ENCODE peak calls at places on chromosomes 1 and 21, in five cellular contexts. One of them, this sample, is unnamed.

GRCh38 chr1:167617100-167617949 is 12.7 kb upstream of the RCSD1 start:
- DNase-seq in ovary: no peak
- DNase-seq in A549: no peak
- DNase-seq in tibial nerve: no peak
- DNase-seq in sigmoid colon: peak; percentile 74
- DNase-seq in this sample: peak; percentile 69

GRCh38 chr1:59596432-59596831 is 218.3 kb upstream of the HOOK1 start:
- DNase-seq in ovary: no peak
- DNase-seq in A549: no peak
- DNase-seq in tibial nerve: no peak
- DNase-seq in sigmoid colon: no peak
- DNase-seq in this sample: no peak

GRCh38 chr1:227786673-227787512 is 28.6 kb upstream of the PRSS38 start:
- DNase-seq in ovary: peak; percentile 46
- DNase-seq in A549: no peak
- DNase-seq in tibial nerve: peak; percentile 12
- DNase-seq in sigmoid colon: no peak
- DNase-seq in this sample: peak; percentile 81

GRCh38 chr1:41226816-41227215 is 15.3 kb downstream of the SCMH1 start:
- DNase-seq in ovary: no peak
- DNase-seq in A549: no peak
- DNase-seq in tibial nerve: no peak
- DNase-seq in sigmoid colon: no peak
- DNase-seq in this sample: no peak

GRCh38 chr1:149849947-149850360 is 49.4 kb upstream of the BOLA1 start:
- DNase-seq in ovary: no peak
- DNase-seq in A549: no peak
- DNase-seq in tibial nerve: no peak
- DNase-seq in sigmoid colon: no peak
- DNase-seq in this sample: peak; percentile 20

GRCh38 chr1:230167419-230167852 is 100.4 kb downstream of the GALNT2 start:
- DNase-seq in ovary: peak; percentile 33
- DNase-seq in A549: peak; percentile 62
- DNase-seq in tibial nerve: no peak
- DNase-seq in sigmoid colon: peak; percentile 60
- DNase-seq in this sample: peak; percentile 68

GRCh38 chr1:111920221-111921024 is 69.0 kb downstream of the KCND3 start:
- DNase-seq in ovary: no peak
- DNase-seq in A549: no peak
- DNase-seq in tibial nerve: no peak
- DNase-seq in sigmoid colon: peak; percentile 63
- DNase-seq in this sample: peak; percentile 50

GRCh38 chr1:240417317-240417716 is 194.6 kb downstream of the GREM2 start:
- DNase-seq in ovary: no peak
- DNase-seq in A549: no peak
- DNase-seq in tibial nerve: no peak
- DNase-seq in sigmoid colon: no peak
- DNase-seq in this sample: no peak

GRCh38 chr1:94281361-94282142 is 44.2 kb upstream of the ARHGAP29 start:
- DNase-seq in ovary: no peak
- DNase-seq in A549: no peak
- DNase-seq in tibial nerve: no peak
- DNase-seq in sigmoid colon: no peak
- DNase-seq in this sample: no peak

DNA sequence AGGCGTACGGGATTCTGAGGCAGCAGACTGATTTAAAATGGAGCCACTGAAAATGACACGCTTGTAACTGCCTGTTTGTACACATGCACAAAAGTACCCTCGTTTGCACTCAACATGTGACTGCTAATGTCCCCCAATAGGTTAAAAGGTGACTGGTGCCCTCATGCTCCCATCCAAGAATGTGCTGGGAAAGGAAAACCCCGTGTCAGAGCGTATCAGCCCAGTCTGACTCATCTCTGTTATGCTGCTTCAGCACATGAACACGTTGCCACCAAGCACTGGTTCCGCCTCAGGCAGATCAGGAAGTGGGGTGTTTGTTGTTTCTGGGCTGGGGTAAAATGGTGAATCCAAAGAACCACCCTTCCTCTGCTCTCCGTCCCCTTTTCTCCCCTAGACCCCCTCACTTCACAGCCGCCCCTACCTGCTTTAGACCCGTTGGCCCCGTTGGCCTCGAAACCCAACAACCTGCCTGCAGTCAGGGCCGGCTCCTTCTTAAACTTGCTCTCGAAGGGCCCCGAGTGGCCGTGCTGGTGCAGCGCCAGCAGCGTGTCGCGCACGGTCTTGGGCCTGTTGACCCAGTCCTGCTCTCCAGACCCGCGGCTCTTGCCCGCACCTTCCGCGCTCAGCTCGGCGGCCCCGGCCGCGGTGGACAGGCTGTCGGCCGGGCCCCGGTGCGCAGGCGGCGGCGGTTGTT is 1.8 kb downstream of the IRF2BP2 start:
- DNase-seq in ovary: peak; percentile 72
- DNase-seq in A549: peak; percentile 83
- DNase-seq in tibial nerve: peak; percentile 60
- DNase-seq in sigmoid colon: peak; percentile 94
- DNase-seq in this sample: peak; percentile 91
- TF ChIP-seq EP300 in ovary: no peak
- TF ChIP-seq EP300 in A549: no peak
- TF ChIP-seq EP300 in tibial nerve: peak; percentile 98
- TF ChIP-seq EP300 in sigmoid colon: no peak
- TF ChIP-seq EP300 in this sample: peak; percentile 95

GRCh38 chr1:235642943-235643371 is 6.6 kb downstream of the GNG4 start:
- DNase-seq in ovary: no peak
- DNase-seq in A549: no peak
- DNase-seq in tibial nerve: no peak
- DNase-seq in sigmoid colon: no peak
- DNase-seq in this sample: peak; percentile 41
- H3K4me3 ChIP-seq in ovary: no peak overlapping the region
- H3K4me3 ChIP-seq in A549: no peak overlapping the region
- H3K4me3 ChIP-seq in tibial nerve: no peak overlapping the region
- H3K4me3 ChIP-seq in sigmoid colon: no peak overlapping the region
- H3K4me3 ChIP-seq in this sample: no peak overlapping the region

GRCh38 chr1:62232885-62233284 is 38.2 kb downstream of the L1TD1 start:
- DNase-seq in ovary: no peak
- DNase-seq in A549: no peak
- DNase-seq in tibial nerve: no peak
- DNase-seq in sigmoid colon: no peak
- DNase-seq in this sample: no peak
- H3K4me1 ChIP-seq in ovary: no peaks in the 10 kb centered on the region
- H3K4me1 ChIP-seq in A549: peaks cover 39% of the 10 kb centered on the region
- H3K4me1 ChIP-seq in tibial nerve: peaks cover 65% of the 10 kb centered on the region
- H3K4me1 ChIP-seq in sigmoid colon: no peaks in the 10 kb centered on the region
- H3K4me1 ChIP-seq in this sample: no peaks in the 10 kb centered on the region

GRCh38 chr1:156371553-156372264 is 2.7 kb downstream of the RHBG start:
- DNase-seq in ovary: peak; percentile 89
- DNase-seq in A549: no peak
- DNase-seq in tibial nerve: peak; percentile 37
- DNase-seq in sigmoid colon: no peak
- DNase-seq in this sample: peak; percentile 73
- TF ChIP-seq EP300 in ovary: no peak
- TF ChIP-seq EP300 in A549: no peak
- TF ChIP-seq EP300 in tibial nerve: no peak
- TF ChIP-seq EP300 in sigmoid colon: no peak
- TF ChIP-seq EP300 in this sample: no peak

DNA sequence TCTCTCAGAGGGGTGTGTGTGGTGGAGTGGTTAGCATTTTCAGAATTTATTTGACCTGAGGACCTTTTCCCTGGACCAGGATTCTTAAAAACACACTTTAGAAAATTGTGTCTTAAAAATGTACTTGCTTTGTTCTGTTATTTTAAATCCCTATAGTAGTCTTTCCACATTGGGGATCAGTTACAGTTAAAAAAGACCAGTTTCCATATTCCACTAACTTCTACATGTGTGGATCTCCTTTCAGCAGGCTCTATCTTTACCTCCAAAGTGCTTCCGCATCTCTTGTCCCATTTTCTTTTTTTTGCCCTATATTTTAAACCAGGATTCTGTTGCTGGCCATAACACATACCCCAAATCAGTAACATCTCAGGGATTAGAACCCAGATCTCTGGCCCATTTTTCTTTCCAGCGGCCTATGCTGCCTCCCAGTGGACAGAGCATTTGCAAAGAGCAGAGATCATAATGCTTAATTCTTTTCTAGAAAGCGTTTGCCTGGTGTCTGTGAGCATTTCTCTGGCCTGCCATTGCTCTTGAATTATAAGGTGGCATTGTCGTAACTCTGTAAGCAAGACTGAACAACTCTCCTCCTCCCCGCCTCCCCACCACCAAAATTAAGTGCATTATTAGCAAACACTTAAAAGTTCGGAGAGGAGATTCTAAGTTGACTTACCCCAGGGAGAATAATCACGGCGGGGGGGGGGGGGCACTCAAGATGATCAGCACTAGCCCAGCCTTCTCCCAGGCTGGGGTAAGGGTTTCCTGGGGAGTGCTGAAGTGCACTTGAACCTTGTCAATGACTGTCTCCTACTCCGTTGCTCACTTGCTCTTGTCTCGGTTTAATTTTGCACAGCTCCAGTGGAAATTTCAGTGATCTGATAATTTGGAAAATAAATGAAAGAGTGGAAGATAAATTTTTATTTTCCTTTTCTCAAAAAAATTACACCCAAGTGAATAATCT is 58.9 kb downstream of the PBX1 start:
- DNase-seq in ovary: no peak
- DNase-seq in A549: no peak
- DNase-seq in tibial nerve: no peak
- DNase-seq in sigmoid colon: no peak
- DNase-seq in this sample: no peak
- H3K4me3 ChIP-seq in ovary: no peak overlapping the region
- H3K4me3 ChIP-seq in A549: no peak overlapping the region
- H3K4me3 ChIP-seq in tibial nerve: no peak overlapping the region
- H3K4me3 ChIP-seq in sigmoid colon: no peak overlapping the region
- H3K4me3 ChIP-seq in this sample: no peak overlapping the region

GRCh38 chr1:214448536-214448935 is 102.9 kb downstream of the PTPN14 start:
- DNase-seq in ovary: no peak
- DNase-seq in A549: no peak
- DNase-seq in tibial nerve: no peak
- DNase-seq in sigmoid colon: no peak
- DNase-seq in this sample: no peak

GRCh38 chr1:214446772-214447556 is 104.4 kb downstream of the PTPN14 start:
- DNase-seq in ovary: no peak
- DNase-seq in A549: peak; percentile 91
- DNase-seq in tibial nerve: no peak
- DNase-seq in sigmoid colon: no peak
- DNase-seq in this sample: no peak

GRCh38 chr1:214449371-214449770 is 102.0 kb downstream of the PTPN14 start:
- DNase-seq in ovary: no peak
- DNase-seq in A549: no peak
- DNase-seq in tibial nerve: no peak
- DNase-seq in sigmoid colon: no peak
- DNase-seq in this sample: no peak

GRCh38 chr1:214445846-214446614 is 105.4 kb downstream of the PTPN14 start:
- DNase-seq in ovary: no peak
- DNase-seq in A549: no peak
- DNase-seq in tibial nerve: no peak
- DNase-seq in sigmoid colon: no peak
- DNase-seq in this sample: no peak

GRCh38 chr1:214447557-214447871 is 103.9 kb downstream of the PTPN14 start:
- DNase-seq in ovary: no peak
- DNase-seq in A549: no peak
- DNase-seq in tibial nerve: no peak
- DNase-seq in sigmoid colon: no peak
- DNase-seq in this sample: no peak
- H3K4me1 ChIP-seq in ovary: peaks cover 2% of the 10 kb centered on the region
- H3K4me1 ChIP-seq in A549: peaks cover 62% of the 10 kb centered on the region
- H3K4me1 ChIP-seq in tibial nerve: peaks cover 58% of the 10 kb centered on the region
- H3K4me1 ChIP-seq in sigmoid colon: peaks cover 35% of the 10 kb centered on the region
- H3K4me1 ChIP-seq in this sample: no peaks in the 10 kb centered on the region

GRCh38 chr1:183209533-183210158 is 23.6 kb downstream of the LAMC2 start:
- DNase-seq in ovary: no peak
- DNase-seq in A549: peak; percentile 69
- DNase-seq in tibial nerve: no peak
- DNase-seq in sigmoid colon: no peak
- DNase-seq in this sample: no peak

GRCh38 chr1:183203094-183203493 is 17.0 kb downstream of the LAMC2 start:
- DNase-seq in ovary: no peak
- DNase-seq in A549: no peak
- DNase-seq in tibial nerve: no peak
- DNase-seq in sigmoid colon: no peak
- DNase-seq in this sample: no peak

GRCh38 chr1:183206538-183207117 is 20.6 kb downstream of the LAMC2 start:
- DNase-seq in ovary: no peak
- DNase-seq in A549: no peak
- DNase-seq in tibial nerve: no peak
- DNase-seq in sigmoid colon: no peak
- DNase-seq in this sample: no peak

GRCh38 chr1:183200451-183200850 is 14.4 kb downstream of the LAMC2 start:
- DNase-seq in ovary: no peak
- DNase-seq in A549: no peak
- DNase-seq in tibial nerve: no peak
- DNase-seq in sigmoid colon: no peak
- DNase-seq in this sample: no peak

GRCh38 chr1:183205196-183205781 is 19.2 kb downstream of the LAMC2 start:
- DNase-seq in ovary: no peak
- DNase-seq in A549: no peak
- DNase-seq in tibial nerve: no peak
- DNase-seq in sigmoid colon: peak; percentile 78
- DNase-seq in this sample: no peak
- TF ChIP-seq EP300 in ovary: peak; percentile 34
- TF ChIP-seq EP300 in A549: no peak
- TF ChIP-seq EP300 in tibial nerve: peak; percentile 80
- TF ChIP-seq EP300 in sigmoid colon: peak; percentile 69
- TF ChIP-seq EP300 in this sample: peak; percentile 31

GRCh38 chr1:23927097-23927496 is 13.9 kb upstream of the CNR2 start:
- DNase-seq in ovary: no peak
- DNase-seq in A549: no peak
- DNase-seq in tibial nerve: no peak
- DNase-seq in sigmoid colon: no peak
- DNase-seq in this sample: no peak
- H3K4me3 ChIP-seq in ovary: no peak overlapping the region
- H3K4me3 ChIP-seq in A549: no peak overlapping the region
- H3K4me3 ChIP-seq in tibial nerve: no peak overlapping the region
- H3K4me3 ChIP-seq in sigmoid colon: no peak overlapping the region
- H3K4me3 ChIP-seq in this sample: no peak overlapping the region

DNA sequence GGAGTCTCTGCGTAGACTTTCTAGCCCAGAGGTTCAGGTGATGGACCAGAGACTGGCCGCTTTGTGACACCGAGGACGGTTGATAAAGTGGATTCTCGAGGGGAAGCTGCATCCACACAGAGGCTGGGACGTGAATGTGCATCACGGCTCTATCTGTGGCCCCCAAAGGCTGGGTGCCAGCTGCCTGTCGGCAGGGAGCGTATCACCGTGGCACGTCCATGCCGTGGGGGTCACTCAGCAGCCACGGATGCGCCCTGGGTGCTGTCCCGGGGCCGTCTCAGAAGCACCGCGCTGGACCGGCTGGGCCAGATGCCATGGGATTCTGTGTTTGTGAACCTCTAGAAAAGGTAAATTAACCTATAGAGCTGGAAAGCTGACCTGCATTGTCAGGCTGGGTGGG is 57.2 kb upstream of the TRAPPC10 start:
- DNase-seq in ovary: no peak
- DNase-seq in A549: no peak
- DNase-seq in tibial nerve: no peak
- DNase-seq in sigmoid colon: no peak
- DNase-seq in this sample: peak; percentile 67
- H3K4me1 ChIP-seq in ovary: no peaks in the 10 kb centered on the region
- H3K4me1 ChIP-seq in A549: peaks cover 11% of the 10 kb centered on the region
- H3K4me1 ChIP-seq in tibial nerve: peaks cover 20% of the 10 kb centered on the region
- H3K4me1 ChIP-seq in sigmoid colon: peaks cover 25% of the 10 kb centered on the region
- H3K4me1 ChIP-seq in this sample: no peaks in the 10 kb centered on the region